ENCODE peak calls at places on chromosomes 1 and 21, in four cellular contexts. W is type B pancreatic cell, Q is esophagus squamous epithelium, I is mucosa of descending colon. O is an unnamed sample.

GRCh38 chr1:209628618-209629299 is 23.5 kb downstream of the LAMB3 start:
- DNase-seq in W (no peak), Q (no peak), I (no peak), O (no peak)

GRCh38 chr1:162627662-162628296 is 4.5 kb upstream of the DDR2 start:
- DNase-seq in W (no peak), Q (no peak), I (no peak), O (no peak)

GRCh38 chr1:28249879-28250295 is 9.4 kb upstream of the SESN2 start:
- DNase-seq in W (no peak), Q (no peak), I (no peak), O (no peak)

GRCh38 chr1:16905112-16905855 is 9.5 kb downstream of the RNU1-2 start:
- DNase-seq in W (no peak), Q (no peak), I (peak; percentile 30), O (no peak)

GRCh38 chr1:61659061-61659460 is 65.9 kb downstream of the TM2D1 start:
- DNase-seq in W (no peak), Q (no peak), I (no peak), O (no peak)

GRCh38 chr1:228792601-228793000 is 57.3 kb downstream of the RHOU start:
- DNase-seq in W (no peak), Q (no peak), I (no peak), O (no peak)

GRCh38 chr1:201169971-201170532 is 15.8 kb upstream of the TMEM9 start:
- DNase-seq in W (no peak), Q (no peak), I (no peak), O (no peak)

GRCh38 chr1:51664412-51665240 is 47.7 kb downstream of the OSBPL9 start:
- DNase-seq in W (no peak), Q (no peak), I (no peak), O (no peak)

GRCh38 chr1:31795801-31796621 is 19.8 kb downstream of the SPOCD1 start:
- DNase-seq in W (peak; percentile 48), Q (no peak), I (no peak), O (no peak)

DNA sequence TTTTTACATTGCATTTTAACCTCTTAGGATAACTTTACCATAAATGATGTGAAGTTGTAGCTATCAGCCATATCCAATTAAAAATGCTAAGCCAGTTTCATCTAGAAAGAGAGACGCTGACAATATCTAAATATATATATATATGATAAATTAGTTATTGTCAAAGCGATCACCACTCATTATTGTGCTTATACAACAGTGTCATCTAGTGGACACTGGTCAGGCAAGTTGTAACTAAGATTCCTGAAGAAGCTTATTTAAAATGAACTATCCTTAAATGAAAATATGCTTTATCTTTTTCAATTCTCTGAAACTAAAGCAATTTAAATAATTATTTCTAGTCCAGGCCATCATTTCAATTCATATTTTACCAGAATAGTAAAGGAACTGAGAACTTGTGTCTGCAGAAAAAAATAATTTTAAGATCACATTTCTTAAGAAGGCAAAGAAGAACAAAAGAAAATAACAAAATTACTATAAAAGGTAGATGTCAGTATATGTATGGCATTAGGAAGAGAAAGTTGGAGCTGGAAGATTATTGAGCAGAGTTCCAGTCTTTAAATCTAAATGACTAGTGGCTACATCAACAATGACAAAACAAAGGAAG is 193.3 kb upstream of the SNX7 start:
- DNase-seq in W (no peak), Q (no peak), I (peak; percentile 38), O (no peak)
- TF ChIP-seq CTCF in W (peak; percentile 91), Q (peak; percentile 71), I (peak; percentile 59), O (peak; percentile 91)

GRCh38 chr1:153032677-153033308 is 1.8 kb downstream of the SPRR1B start:
- DNase-seq in W (no peak), Q (no peak), I (no peak), O (no peak)
- TF ChIP-seq CTCF in W (no peak), Q (peak; percentile 34), I (no peak), O (peak; percentile 40)

GRCh38 chr21:39315603-39316002 is 2.2 kb upstream of the BRWD1 start:
- DNase-seq in W (no peak), Q (no peak), I (no peak), O (no peak)
- TF ChIP-seq CTCF in W (no peak), Q (no peak), I (no peak), O (no peak)

DNA sequence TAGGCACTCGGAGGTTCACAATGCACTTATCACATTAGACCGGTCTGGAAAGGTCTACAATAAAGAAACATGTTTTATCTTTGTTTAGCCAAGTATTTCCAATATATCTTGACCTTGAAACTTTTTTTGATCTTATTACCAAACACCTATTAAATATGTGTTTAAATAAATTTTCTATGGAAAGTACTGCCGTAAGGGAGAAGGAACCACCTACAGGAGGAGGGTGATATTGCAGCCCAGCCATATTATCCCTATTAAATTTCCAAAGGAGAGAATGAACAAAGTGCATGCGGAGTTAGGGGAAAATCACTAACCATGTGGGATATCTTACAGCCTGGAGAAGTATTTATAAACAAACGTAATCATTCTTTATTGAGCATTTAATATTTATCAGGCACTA is 14.5 kb downstream of the BRINP2 start:
- DNase-seq in W (no peak), Q (no peak), I (peak; percentile 6), O (no peak)
- TF ChIP-seq CTCF in W (peak; percentile 73), Q (peak; percentile 26), I (no peak), O (peak; percentile 57)

GRCh38 chr21:42375141-42375905 is 9.0 kb upstream of the TFF1 start:
- DNase-seq in W (no peak), Q (no peak), I (peak; percentile 75), O (no peak)

GRCh38 chr21:42375966-42376337 is 9.6 kb upstream of the TFF1 start:
- DNase-seq in W (no peak), Q (no peak), I (no peak), O (no peak)

GRCh38 chr21:42377951-42378340 is 11.6 kb upstream of the TFF1 start:
- DNase-seq in W (no peak), Q (no peak), I (no peak), O (no peak)

GRCh38 chr21:42377211-42377950 is 11.0 kb upstream of the TFF1 start:
- DNase-seq in W (no peak), Q (no peak), I (no peak), O (no peak)

DNA sequence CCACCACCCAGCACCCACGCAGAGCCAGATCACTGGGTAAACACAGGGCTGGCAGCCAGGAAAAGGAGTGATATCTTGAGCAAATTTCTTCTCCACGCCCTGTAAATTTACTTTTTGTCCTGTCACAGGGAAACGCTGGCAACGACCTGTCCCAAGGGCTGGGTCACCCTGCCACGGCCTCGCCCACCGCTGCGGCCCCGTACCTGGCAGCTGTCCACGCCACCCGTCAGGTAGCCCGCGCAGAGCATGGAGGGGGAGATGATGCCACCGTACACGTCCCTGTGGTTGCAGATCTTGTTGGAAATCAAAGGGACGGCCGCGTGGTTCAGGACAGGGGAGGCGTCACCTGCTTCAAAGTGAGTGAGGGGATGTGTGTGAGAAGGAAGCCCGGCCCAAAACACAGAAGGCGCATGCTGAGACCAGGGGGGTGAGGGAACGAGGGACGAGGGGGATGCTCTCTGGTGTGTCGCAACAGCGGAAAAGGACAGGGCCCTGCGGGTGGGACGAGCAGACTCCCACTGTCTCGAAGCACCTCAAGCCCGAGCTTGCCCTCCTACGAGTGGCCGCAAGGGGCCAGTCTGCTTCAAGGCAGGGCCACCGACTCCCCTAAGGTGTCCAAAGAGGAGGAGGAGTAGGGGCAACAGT is 10.1 kb upstream of the TFF1 start:
- DNase-seq in W (no peak), Q (no peak), I (peak; percentile 64), O (no peak)
- TF ChIP-seq CTCF in W (no peak), Q (no peak), I (no peak), O (no peak)

DNA sequence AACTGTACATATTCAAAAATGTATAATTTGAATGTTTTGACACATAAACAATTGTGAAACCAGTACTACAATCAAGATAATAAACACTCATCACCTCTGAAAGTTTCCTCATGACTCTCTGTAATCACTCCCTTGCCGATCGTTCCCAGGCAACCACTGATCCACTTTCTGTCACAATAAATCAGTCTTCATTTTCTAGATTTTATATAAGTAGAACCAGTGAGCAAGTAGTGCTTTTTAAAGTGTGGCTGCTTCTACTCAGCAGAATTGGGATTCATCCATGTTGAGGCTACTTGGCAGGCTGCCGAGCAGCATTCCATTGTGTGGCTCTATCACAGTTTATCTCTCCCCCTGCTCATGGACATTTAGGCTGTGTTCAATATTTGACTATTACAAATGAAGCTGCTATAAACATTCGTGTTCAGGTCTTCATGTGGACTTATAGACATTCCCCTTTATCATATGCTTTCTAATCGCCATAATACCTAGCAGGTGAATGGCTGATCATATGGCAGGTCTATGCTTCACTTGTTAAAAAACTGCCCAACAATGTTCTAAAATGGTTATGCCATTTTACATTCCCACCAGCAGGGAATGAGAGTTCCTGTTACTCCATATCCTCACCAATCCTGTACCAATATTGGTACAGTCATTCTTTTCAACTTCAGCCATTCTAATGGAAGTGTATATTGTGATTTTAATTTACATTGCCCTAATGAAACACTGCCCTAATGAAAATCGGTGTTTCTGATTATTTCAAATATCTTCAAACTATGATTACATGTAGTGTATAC is 20.5 kb downstream of the TEX38 start:
- DNase-seq in W (no peak), Q (no peak), I (peak; percentile 42), O (no peak)
- TF ChIP-seq CTCF in W (peak; percentile 51), Q (no peak), I (no peak), O (peak; percentile 45)

GRCh38 chr1:192489748-192490147 is 85.8 kb upstream of the RGS1 start:
- DNase-seq in W (no peak), Q (no peak), I (peak; percentile 33), O (no peak)

GRCh38 chr1:192488058-192488457 is 87.5 kb upstream of the RGS1 start:
- DNase-seq in W (no peak), Q (no peak), I (no peak), O (no peak)

GRCh38 chr1:192493584-192493983 is 82.0 kb upstream of the RGS1 start:
- DNase-seq in W (no peak), Q (no peak), I (no peak), O (no peak)

GRCh38 chr1:192489046-192489445 is 86.5 kb upstream of the RGS1 start:
- DNase-seq in W (no peak), Q (no peak), I (no peak), O (no peak)

GRCh38 chr1:192491804-192492554 is 83.6 kb upstream of the RGS1 start:
- DNase-seq in W (no peak), Q (no peak), I (no peak), O (no peak)
- TF ChIP-seq CTCF in W (no peak), Q (no peak), I (no peak), O (no peak)

GRCh38 chr1:90614872-90615271 is 102.2 kb downstream of the BARHL2 start:
- DNase-seq in W (no peak), Q (no peak), I (no peak), O (no peak)
- TF ChIP-seq CTCF in W (peak; percentile 74), Q (no peak), I (no peak), O (peak; percentile 65)

GRCh38 chr1:224489585-224490365 is 55.2 kb upstream of the WDR26 start:
- DNase-seq in W (no peak), Q (no peak), I (no peak), O (no peak)
- TF ChIP-seq CTCF in W (no peak), Q (no peak), I (no peak), O (no peak)